ENCODE peak calls at places on chromosomes 7 and 10, in five cellular contexts. Z is COR-L47; V is IMR-90; J is RWPE1; M is activated naive CD4-positive, alpha-beta T cell. C is an unnamed sample.

GRCh38 chr7:39741942-39742623 is 118.7 kb downstream of the RALA start:
- DNase-seq in Z (peak; percentile 20), V (peak; percentile 41), J (peak; percentile 66), M (no peak), C (peak; percentile 46)

GRCh38 chr10:20100157-20100556 is 283.9 kb downstream of the PLXDC2 start:
- DNase-seq in Z (no peak), V (peak; percentile 65), J (no peak), M (no peak), C (no peak)

GRCh38 chr10:63114031-63114814 is 18.9 kb upstream of the NRBF2 start:
- DNase-seq in Z (no peak), V (peak; percentile 88), J (peak; percentile 68), M (no peak), C (peak; percentile 85)

GRCh38 chr10:36448760-36449681 is 676.4 kb upstream of the ANKRD30A start:
- DNase-seq in Z (peak; percentile 4), V (peak; percentile 42), J (no peak), M (no peak), C (no peak)

GRCh38 chr7:2787251-2787968 is 56.7 kb downstream of the GNA12 start:
- DNase-seq in Z (no peak), V (no peak), J (no peak), M (no peak), C (no peak)

GRCh38 chr10:123136806-123137642 is 1.3 kb downstream of the HMX3 start:
- DNase-seq in Z (no peak), V (no peak), J (no peak), M (no peak), C (no peak)

GRCh38 chr7:2242541-2243482 is 786 bp downstream of the NUDT1 start:
- DNase-seq in Z (no peak), V (peak; percentile 20), J (peak; percentile 44), M (no peak), C (peak; percentile 28)

GRCh38 chr7:137983308-137984008 is 18.4 kb downstream of the CREB3L2 start:
- DNase-seq in Z (peak; percentile 29), V (no peak), J (no peak), M (no peak), C (no peak)

GRCh38 chr7:87926581-87927461 is 7.2 kb upstream of the ADAM22 start:
- DNase-seq in Z (no peak), V (no peak), J (no peak), M (no peak), C (no peak)

GRCh38 chr10:14240253-14241189 is 90.2 kb downstream of the FRMD4A start:
- DNase-seq in Z (peak; percentile 7), V (peak; percentile 26), J (no peak), M (no peak), C (no peak)

GRCh38 chr7:76364198-76364584 is 5.4 kb upstream of the YWHAG start:
- DNase-seq in Z (no peak), V (peak; percentile 68), J (peak; percentile 30), M (no peak), C (peak; percentile 73)

GRCh38 chr10:61609609-61610166 is 53.0 kb upstream of the CABCOCO1 start:
- DNase-seq in Z (no peak), V (no peak), J (no peak), M (no peak), C (no peak)

GRCh38 chr7:11228515-11228914 is 254.8 kb downstream of the PHF14 start:
- DNase-seq in Z (peak; percentile 10), V (no peak), J (no peak), M (no peak), C (peak; percentile 14)

GRCh38 chr10:52216852-52217251 is 97.2 kb upstream of the DKK1 start:
- DNase-seq in Z (no peak), V (peak; percentile 93), J (no peak), M (no peak), C (peak; percentile 80)

GRCh38 chr7:47625861-47626444 is 44.0 kb upstream of the TNS3 start:
- DNase-seq in Z (peak; percentile 39), V (no peak), J (no peak), M (no peak), C (no peak)

GRCh38 chr7:80934286-80934685 is 15.4 kb upstream of the SEMA3C start:
- DNase-seq in Z (no peak), V (peak; percentile 29), J (no peak), M (no peak), C (peak; percentile 67)

GRCh38 chr7:105815580-105815979 is 60.8 kb downstream of the ATXN7L1 start:
- DNase-seq in Z (no peak), V (no peak), J (no peak), M (no peak), C (no peak)

GRCh38 chr10:61842755-61843497 is 58.6 kb upstream of the ARID5B start:
- DNase-seq in Z (no peak), V (peak; percentile 77), J (peak; percentile 38), M (no peak), C (peak; percentile 70)